ENCODE peak calls at places on chromosome 2, in six cellular contexts. F is ecto neural progenitor cell; L is naive thymus-derived CD8-positive, alpha-beta T cell; B is anterior cingulate cortex; I is chondrocyte; H is HTR-8/SVneo. O is an unnamed sample.

GRCh38 chr2:63301481-63301880 is 250.9 kb downstream of the OTX1 start:
- DNase-seq in F (no peak), I (no peak), B (no peak), H (no peak), L (no peak), O (no peak)

GRCh38 chr2:27921424-27921823 is 30.9 kb downstream of the BABAM2 start:
- DNase-seq in B (no peak), H (no peak), I (no peak), L (no peak), F (no peak), O (no peak)

GRCh38 chr2:175195012-175195411 is 13.5 kb upstream of the ATP5MC3 start:
- DNase-seq in F (no peak), I (no peak), L (no peak), H (no peak), B (no peak), O (no peak)

GRCh38 chr2:36359006-36359580 is 3.5 kb downstream of the CRIM1 start:
- DNase-seq in L (no peak), B (no peak), I (no peak), F (no peak), H (no peak), O (no peak)

GRCh38 chr2:23426284-23426905 is 41.4 kb downstream of the KLHL29 start:
- DNase-seq in B (no peak), H (no peak), I (no peak), L (no peak), F (peak), O (no peak)

GRCh38 chr2:9779572-9780264 is 63.6 kb upstream of the TAF1B start:
- DNase-seq in F (peak), L (no peak), H (no peak), I (no peak), B (no peak), O (no peak)

GRCh38 chr2:26610504-26611335 is 30.4 kb downstream of the CIB4 start:
- DNase-seq in H (no peak), F (no peak), B (no peak), L (no peak), I (no peak), O (no peak)

GRCh38 chr2:113769555-113769954 is 13.1 kb upstream of the SLC35F5 start:
- DNase-seq in L (no peak), H (no peak), I (no peak), B (no peak), F (no peak), O (no peak)

GRCh38 chr2:36812196-36812595 is 115.7 kb downstream of the VIT start:
- DNase-seq in F (peak), L (no peak), B (no peak), H (peak), I (no peak), O (no peak)

GRCh38 chr2:238290715-238291549 is 2.5 kb upstream of the PER2 start:
- DNase-seq in H (no peak), L (no peak), F (no peak), B (no peak), I (peak), O (no peak)

GRCh38 chr2:240947607-240948006 is 41.5 kb downstream of the CROCC2 start:
- DNase-seq in H (no peak), B (no peak), I (no peak), L (no peak), F (no peak), O (no peak)

GRCh38 chr2:239369631-239370161 is 31.1 kb downstream of the HDAC4 start:
- DNase-seq in L (peak), F (no peak), H (no peak), B (no peak), I (peak), O (no peak)

GRCh38 chr2:226122067-226122466 is 677.6 kb downstream of the IRS1 start:
- DNase-seq in B (no peak), F (no peak), H (no peak), L (no peak), I (no peak), O (no peak)

GRCh38 chr2:112048887-112049286 is 6.2 kb upstream of the TMEM87B start:
- DNase-seq in F (no peak), L (no peak), H (no peak), B (no peak), I (no peak), O (peak)

GRCh38 chr2:2575870-2576386 is 244.9 kb upstream of the MYT1L start:
- DNase-seq in B (no peak), F (peak), H (no peak), L (no peak), I (no peak), O (no peak)

GRCh38 chr2:120771556-120772208 is 36.0 kb downstream of the GLI2 start:
- DNase-seq in I (peak), B (no peak), L (no peak), H (peak), F (no peak), O (peak)

GRCh38 chr2:215505044-215505786 is 69.3 kb upstream of the FN1 start:
- DNase-seq in F (no peak), B (no peak), I (no peak), H (peak), L (no peak), O (no peak)

GRCh38 chr2:60633615-60634014 is 80.2 kb upstream of the BCL11A start:
- DNase-seq in F (no peak), H (no peak), B (no peak), L (no peak), I (no peak), O (no peak)

GRCh38 chr2:58730764-58731487 is 489.8 kb upstream of the FANCL start:
- DNase-seq in H (no peak), L (no peak), I (no peak), F (no peak), B (no peak), O (no peak)

GRCh38 chr2:168635065-168635577 is 167.3 kb upstream of the NOSTRIN start:
- DNase-seq in H (no peak), L (no peak), I (no peak), B (no peak), F (no peak), O (no peak)

GRCh38 chr2:174711206-174711605 is 53.1 kb downstream of the CHRNA1 start:
- DNase-seq in F (no peak), L (no peak), B (no peak), I (no peak), H (no peak), O (no peak)

GRCh38 chr2:238449241-238449640 is 22.5 kb downstream of the ASB1 start:
- DNase-seq in B (no peak), H (no peak), L (no peak), I (no peak), F (no peak), O (no peak)

GRCh38 chr2:30661173-30662107 is 145.8 kb downstream of the CAPN13 start:
- DNase-seq in I (no peak), L (no peak), H (no peak), B (no peak), F (no peak), O (no peak)

GRCh38 chr2:205646680-205647079 is 35.6 kb upstream of the NRP2 start:
- DNase-seq in I (no peak), L (no peak), F (no peak), H (no peak), B (no peak), O (peak)

GRCh38 chr2:105789745-105790466 is 45.2 kb downstream of the NCK2 start:
- DNase-seq in I (no peak), L (no peak), B (no peak), H (no peak), F (no peak), O (no peak)

GRCh38 chr2:96245609-96246390 is 20.0 kb downstream of the TMEM127 start:
- DNase-seq in H (no peak), F (no peak), I (peak), L (no peak), B (no peak), O (peak)

GRCh38 chr2:72085513-72085912 is 62.1 kb downstream of the CYP26B1 start:
- DNase-seq in H (no peak), B (no peak), I (no peak), F (no peak), L (no peak), O (no peak)

GRCh38 chr2:127569274-127570065 is 34.0 kb downstream of the MYO7B start:
- DNase-seq in H (no peak), I (peak), L (no peak), F (no peak), B (no peak), O (no peak)

GRCh38 chr2:237766334-237766733 is 32.2 kb upstream of the RBM44 start:
- DNase-seq in F (no peak), H (no peak), I (no peak), B (no peak), L (no peak), O (no peak)

GRCh38 chr2:105102963-105103421 is 65.1 kb downstream of the MRPS9 start:
- DNase-seq in H (peak), F (no peak), B (no peak), L (no peak), I (no peak), O (peak)

GRCh38 chr2:10220516-10221391 is 82.0 kb upstream of the HPCAL1 start:
- DNase-seq in F (no peak), L (no peak), I (peak), B (no peak), H (no peak), O (peak)

GRCh38 chr2:29747786-29748470 is 173.5 kb downstream of the ALK start:
- DNase-seq in L (no peak), H (peak), F (no peak), I (no peak), B (no peak), O (peak)

GRCh38 chr2:223007531-223007930 is 44.5 kb upstream of the KCNE4 start:
- DNase-seq in L (no peak), I (no peak), B (no peak), F (no peak), H (no peak), O (no peak)

GRCh38 chr2:15677141-15677911 is 85.7 kb downstream of the DDX1 start:
- DNase-seq in B (no peak), H (no peak), I (no peak), L (no peak), F (no peak), O (no peak)

GRCh38 chr2:39394427-39395002 is 42.6 kb downstream of the MAP4K3 start:
- DNase-seq in L (no peak), I (no peak), F (no peak), H (no peak), B (no peak), O (no peak)

GRCh38 chr2:239499989-239500914 is 99.4 kb upstream of the HDAC4 start:
- DNase-seq in H (no peak), I (no peak), F (no peak), L (no peak), B (no peak), O (no peak)

GRCh38 chr2:21559354-21559753 is 435.6 kb downstream of the TDRD15 start:
- DNase-seq in I (no peak), B (no peak), H (no peak), L (no peak), F (no peak), O (no peak)